ENCODE peak calls at places on chromosomes 3 and 15, in five cellular contexts. Q is T-helper 9 cell, Z is T-helper 1 cell, E is putamen, F is NCI-H1694. D is an unnamed sample.

GRCh38 chr3:177595789-177596188 is 398.5 kb upstream of the TBL1XR1 start:
- DNase-seq in Q (no peak), Z (no peak), E (no peak), F (no peak), D (no peak)

GRCh38 chr3:55634345-55634744 is 147.2 kb upstream of the WNT5A start:
- DNase-seq in Q (no peak), Z (no peak), E (no peak), F (no peak), D (no peak)

GRCh38 chr3:142863965-142864924 is 24.6 kb downstream of the PCOLCE2 start:
- DNase-seq in Q (no peak), Z (no peak), E (no peak), F (peak), D (no peak)

GRCh38 chr3:160400631-160401150 is 1.2 kb downstream of the SMC4 start:
- DNase-seq in Q (peak), Z (peak), E (no peak), F (no peak), D (peak)

GRCh38 chr3:103712320-103713008 is 1277.6 kb downstream of the ZPLD1 start:
- DNase-seq in Q (no peak), Z (no peak), E (no peak), F (no peak), D (no peak)

GRCh38 chr3:110180733-110181132 is 843.4 kb upstream of the DPPA4 start:
- DNase-seq in Q (no peak), Z (no peak), E (peak), F (no peak), D (no peak)

GRCh38 chr3:197372076-197372661 is 73.8 kb upstream of the DLG1 start:
- DNase-seq in Q (no peak), Z (no peak), E (no peak), F (no peak), D (no peak)

GRCh38 chr3:8506611-8507061 is 5.0 kb downstream of the LMCD1 start:
- DNase-seq in Q (no peak), Z (no peak), E (no peak), F (no peak), D (no peak)

GRCh38 chr3:79202471-79203143 is 565.2 kb downstream of the ROBO1 start:
- DNase-seq in Q (no peak), Z (no peak), E (no peak), F (no peak), D (no peak)

GRCh38 chr3:126416943-126417342 is 22.2 kb downstream of the CFAP100 start:
- DNase-seq in Q (no peak), Z (no peak), E (no peak), F (no peak), D (no peak)

GRCh38 chr3:134298281-134298680 is 47.6 kb upstream of the RYK start:
- DNase-seq in Q (no peak), Z (no peak), E (no peak), F (no peak), D (no peak)

GRCh38 chr3:102415553-102415952 is 19.3 kb upstream of the ZPLD1 start:
- DNase-seq in Q (no peak), Z (no peak), E (no peak), F (no peak), D (no peak)

GRCh38 chr15:101044625-101045235 is 125.6 kb downstream of the LRRK1 start:
- DNase-seq in Q (no peak), Z (no peak), E (no peak), F (no peak), D (no peak)

GRCh38 chr3:61650276-61650675 is 88.9 kb downstream of the PTPRG start:
- DNase-seq in Q (no peak), Z (no peak), E (no peak), F (no peak), D (no peak)

GRCh38 chr15:30984542-30984941 is 6.9 kb downstream of the MTMR10 start:
- DNase-seq in Q (no peak), Z (no peak), E (peak), F (no peak), D (no peak)

GRCh38 chr15:78597583-78597982 is 23.2 kb downstream of the CHRNA3 start:
- DNase-seq in Q (no peak), Z (no peak), E (no peak), F (no peak), D (no peak)

GRCh38 chr15:36567445-36567844 is 12.0 kb upstream of the CDIN1 start:
- DNase-seq in Q (no peak), Z (no peak), E (no peak), F (no peak), D (no peak)

GRCh38 chr3:185473290-185473815 is 25.5 kb downstream of the TMEM41A start:
- DNase-seq in Q (no peak), Z (no peak), E (no peak), F (no peak), D (no peak)

GRCh38 chr15:25727867-25728600 is 135.1 kb downstream of the ATP10A start:
- DNase-seq in Q (no peak), Z (no peak), E (no peak), F (no peak), D (no peak)

GRCh38 chr3:13955084-13955483 is 75.2 kb upstream of the WNT7A start:
- DNase-seq in Q (no peak), Z (no peak), E (no peak), F (no peak), D (no peak)

GRCh38 chr3:52685285-52685704 is 418 bp downstream of the PBRM1 start:
- DNase-seq in Q (peak), Z (peak), E (peak), F (no peak), D (peak)

GRCh38 chr15:55916666-55917409 is 76.6 kb downstream of the NEDD4 start:
- DNase-seq in Q (no peak), Z (no peak), E (no peak), F (no peak), D (no peak)

GRCh38 chr3:180855364-180855763 is 57.1 kb upstream of the FXR1 start:
- DNase-seq in Q (no peak), Z (no peak), E (no peak), F (no peak), D (no peak)

GRCh38 chr3:23608650-23609049 is 197.1 kb upstream of the UBE2E1 start:
- DNase-seq in Q (no peak), Z (no peak), E (no peak), F (no peak), D (no peak)

GRCh38 chr15:38614621-38615020 is 50.0 kb upstream of the RASGRP1 start:
- DNase-seq in Q (no peak), Z (no peak), E (no peak), F (no peak), D (no peak)

GRCh38 chr15:26260517-26261133 is 397.5 kb upstream of the ATP10A start:
- DNase-seq in Q (peak), Z (no peak), E (peak), F (peak), D (no peak)

GRCh38 chr3:177931346-177931745 is 604.9 kb upstream of the KCNMB2 start:
- DNase-seq in Q (no peak), Z (no peak), E (no peak), F (no peak), D (no peak)

GRCh38 chr3:58580826-58581327 is 3.7 kb upstream of the FAM107A start:
- DNase-seq in Q (no peak), Z (no peak), E (no peak), F (no peak), D (no peak)